ENCODE peak calls at places on chromosomes 7 and 10, in nine cellular contexts. One of them, this sample, is unnamed.

GRCh38 chr10:44233561-44234470 is 151.1 kb downstream of the CXCL12 start:
- DNase-seq in RKO: no peak
- DNase-seq in glutamatergic neuron: peak
- DNase-seq in sciatic nerve: no peak
- DNase-seq in stimulated activated CD8-positive, alpha-beta memory T cell treated with anti-CD3 and anti-CD28 coated beads, Interleukin-4, amount 100 ng/mL, for 4 hours: no peak
- DNase-seq in naive thymus-derived CD8-positive, alpha-beta T cell: no peak
- DNase-seq in HT-29: no peak
- DNase-seq in stimulated activated naive CD4-positive, alpha-beta T cell: no peak
- DNase-seq in germinal center: no peak
- DNase-seq in this sample: no peak

GRCh38 chr10:93440591-93441012 is 41.5 kb downstream of the MYOF start:
- DNase-seq in RKO: no peak
- DNase-seq in glutamatergic neuron: no peak
- DNase-seq in sciatic nerve: no peak
- DNase-seq in stimulated activated CD8-positive, alpha-beta memory T cell treated with anti-CD3 and anti-CD28 coated beads, Interleukin-4, amount 100 ng/mL, for 4 hours: no peak
- DNase-seq in naive thymus-derived CD8-positive, alpha-beta T cell: no peak
- DNase-seq in HT-29: no peak
- DNase-seq in stimulated activated naive CD4-positive, alpha-beta T cell: no peak
- DNase-seq in germinal center: no peak
- DNase-seq in this sample: no peak

GRCh38 chr7:20351901-20352300 is 21.2 kb downstream of the ITGB8 start:
- DNase-seq in RKO: no peak
- DNase-seq in glutamatergic neuron: no peak
- DNase-seq in sciatic nerve: no peak
- DNase-seq in stimulated activated CD8-positive, alpha-beta memory T cell treated with anti-CD3 and anti-CD28 coated beads, Interleukin-4, amount 100 ng/mL, for 4 hours: no peak
- DNase-seq in naive thymus-derived CD8-positive, alpha-beta T cell: no peak
- DNase-seq in HT-29: peak
- DNase-seq in stimulated activated naive CD4-positive, alpha-beta T cell: no peak
- DNase-seq in germinal center: no peak
- DNase-seq in this sample: no peak

GRCh38 chr10:77474386-77474785 is 163.2 kb downstream of the KCNMA1 start:
- DNase-seq in RKO: no peak
- DNase-seq in glutamatergic neuron: no peak
- DNase-seq in sciatic nerve: no peak
- DNase-seq in stimulated activated CD8-positive, alpha-beta memory T cell treated with anti-CD3 and anti-CD28 coated beads, Interleukin-4, amount 100 ng/mL, for 4 hours: no peak
- DNase-seq in naive thymus-derived CD8-positive, alpha-beta T cell: no peak
- DNase-seq in HT-29: no peak
- DNase-seq in stimulated activated naive CD4-positive, alpha-beta T cell: no peak
- DNase-seq in germinal center: no peak
- DNase-seq in this sample: no peak

GRCh38 chr7:91685544-91685943 is 195.0 kb downstream of the MTERF1 start:
- DNase-seq in RKO: peak
- DNase-seq in glutamatergic neuron: no peak
- DNase-seq in sciatic nerve: no peak
- DNase-seq in stimulated activated CD8-positive, alpha-beta memory T cell treated with anti-CD3 and anti-CD28 coated beads, Interleukin-4, amount 100 ng/mL, for 4 hours: no peak
- DNase-seq in naive thymus-derived CD8-positive, alpha-beta T cell: no peak
- DNase-seq in HT-29: no peak
- DNase-seq in stimulated activated naive CD4-positive, alpha-beta T cell: no peak
- DNase-seq in germinal center: no peak
- DNase-seq in this sample: no peak

GRCh38 chr10:79192677-79193003 is 123.9 kb downstream of the ZMIZ1 start:
- DNase-seq in RKO: no peak
- DNase-seq in glutamatergic neuron: no peak
- DNase-seq in sciatic nerve: no peak
- DNase-seq in stimulated activated CD8-positive, alpha-beta memory T cell treated with anti-CD3 and anti-CD28 coated beads, Interleukin-4, amount 100 ng/mL, for 4 hours: no peak
- DNase-seq in naive thymus-derived CD8-positive, alpha-beta T cell: no peak
- DNase-seq in HT-29: no peak
- DNase-seq in stimulated activated naive CD4-positive, alpha-beta T cell: no peak
- DNase-seq in germinal center: no peak
- DNase-seq in this sample: no peak

GRCh38 chr7:157016352-157017041 is 6.0 kb upstream of the MNX1 start:
- DNase-seq in RKO: no peak
- DNase-seq in glutamatergic neuron: no peak
- DNase-seq in sciatic nerve: no peak
- DNase-seq in stimulated activated CD8-positive, alpha-beta memory T cell treated with anti-CD3 and anti-CD28 coated beads, Interleukin-4, amount 100 ng/mL, for 4 hours: no peak
- DNase-seq in naive thymus-derived CD8-positive, alpha-beta T cell: no peak
- DNase-seq in HT-29: no peak
- DNase-seq in stimulated activated naive CD4-positive, alpha-beta T cell: no peak
- DNase-seq in germinal center: no peak
- DNase-seq in this sample: no peak

GRCh38 chr7:47552631-47553030 is 29.3 kb downstream of the TNS3 start:
- DNase-seq in RKO: no peak
- DNase-seq in glutamatergic neuron: no peak
- DNase-seq in sciatic nerve: no peak
- DNase-seq in stimulated activated CD8-positive, alpha-beta memory T cell treated with anti-CD3 and anti-CD28 coated beads, Interleukin-4, amount 100 ng/mL, for 4 hours: no peak
- DNase-seq in naive thymus-derived CD8-positive, alpha-beta T cell: no peak
- DNase-seq in HT-29: no peak
- DNase-seq in stimulated activated naive CD4-positive, alpha-beta T cell: no peak
- DNase-seq in germinal center: no peak
- DNase-seq in this sample: no peak

GRCh38 chr10:61760943-61761824 is 98.5 kb downstream of the CABCOCO1 start:
- DNase-seq in RKO: peak
- DNase-seq in glutamatergic neuron: no peak
- DNase-seq in sciatic nerve: no peak
- DNase-seq in stimulated activated CD8-positive, alpha-beta memory T cell treated with anti-CD3 and anti-CD28 coated beads, Interleukin-4, amount 100 ng/mL, for 4 hours: no peak
- DNase-seq in naive thymus-derived CD8-positive, alpha-beta T cell: no peak
- DNase-seq in HT-29: peak
- DNase-seq in stimulated activated naive CD4-positive, alpha-beta T cell: no peak
- DNase-seq in germinal center: no peak
- DNase-seq in this sample: no peak

GRCh38 chr7:135490783-135491182 is 19.1 kb downstream of the CNOT4 start:
- DNase-seq in RKO: peak
- DNase-seq in glutamatergic neuron: no peak
- DNase-seq in sciatic nerve: no peak
- DNase-seq in stimulated activated CD8-positive, alpha-beta memory T cell treated with anti-CD3 and anti-CD28 coated beads, Interleukin-4, amount 100 ng/mL, for 4 hours: no peak
- DNase-seq in naive thymus-derived CD8-positive, alpha-beta T cell: no peak
- DNase-seq in HT-29: peak
- DNase-seq in stimulated activated naive CD4-positive, alpha-beta T cell: no peak
- DNase-seq in germinal center: no peak
- DNase-seq in this sample: no peak

GRCh38 chr7:93973134-93973533 is 31.0 kb downstream of the BET1 start:
- DNase-seq in RKO: peak
- DNase-seq in glutamatergic neuron: no peak
- DNase-seq in sciatic nerve: no peak
- DNase-seq in stimulated activated CD8-positive, alpha-beta memory T cell treated with anti-CD3 and anti-CD28 coated beads, Interleukin-4, amount 100 ng/mL, for 4 hours: no peak
- DNase-seq in naive thymus-derived CD8-positive, alpha-beta T cell: no peak
- DNase-seq in HT-29: no peak
- DNase-seq in stimulated activated naive CD4-positive, alpha-beta T cell: no peak
- DNase-seq in germinal center: no peak
- DNase-seq in this sample: no peak

GRCh38 chr10:31320179-31320597 is 1.2 kb downstream of the ZEB1 start:
- DNase-seq in RKO: no peak
- DNase-seq in glutamatergic neuron: peak
- DNase-seq in sciatic nerve: peak
- DNase-seq in stimulated activated CD8-positive, alpha-beta memory T cell treated with anti-CD3 and anti-CD28 coated beads, Interleukin-4, amount 100 ng/mL, for 4 hours: no peak
- DNase-seq in naive thymus-derived CD8-positive, alpha-beta T cell: peak
- DNase-seq in HT-29: no peak
- DNase-seq in stimulated activated naive CD4-positive, alpha-beta T cell: peak
- DNase-seq in germinal center: peak
- DNase-seq in this sample: peak

GRCh38 chr10:93796167-93796566 is 38.4 kb downstream of the LGI1 start:
- DNase-seq in RKO: no peak
- DNase-seq in glutamatergic neuron: no peak
- DNase-seq in sciatic nerve: no peak
- DNase-seq in stimulated activated CD8-positive, alpha-beta memory T cell treated with anti-CD3 and anti-CD28 coated beads, Interleukin-4, amount 100 ng/mL, for 4 hours: no peak
- DNase-seq in naive thymus-derived CD8-positive, alpha-beta T cell: no peak
- DNase-seq in HT-29: no peak
- DNase-seq in stimulated activated naive CD4-positive, alpha-beta T cell: no peak
- DNase-seq in germinal center: no peak
- DNase-seq in this sample: no peak

GRCh38 chr10:102231357-102232318 is 5.5 kb downstream of the ELOVL3 start:
- DNase-seq in RKO: no peak
- DNase-seq in glutamatergic neuron: peak
- DNase-seq in sciatic nerve: no peak
- DNase-seq in stimulated activated CD8-positive, alpha-beta memory T cell treated with anti-CD3 and anti-CD28 coated beads, Interleukin-4, amount 100 ng/mL, for 4 hours: no peak
- DNase-seq in naive thymus-derived CD8-positive, alpha-beta T cell: peak
- DNase-seq in HT-29: peak
- DNase-seq in stimulated activated naive CD4-positive, alpha-beta T cell: peak
- DNase-seq in germinal center: peak
- DNase-seq in this sample: peak

GRCh38 chr7:74452748-74453320 is 872 bp upstream of the GTF2IRD1 start:
- DNase-seq in RKO: peak
- DNase-seq in glutamatergic neuron: no peak
- DNase-seq in sciatic nerve: no peak
- DNase-seq in stimulated activated CD8-positive, alpha-beta memory T cell treated with anti-CD3 and anti-CD28 coated beads, Interleukin-4, amount 100 ng/mL, for 4 hours: no peak
- DNase-seq in naive thymus-derived CD8-positive, alpha-beta T cell: no peak
- DNase-seq in HT-29: no peak
- DNase-seq in stimulated activated naive CD4-positive, alpha-beta T cell: no peak
- DNase-seq in germinal center: no peak
- DNase-seq in this sample: no peak

GRCh38 chr7:29975564-29975963 is 14.0 kb downstream of the SCRN1 start:
- DNase-seq in RKO: no peak
- DNase-seq in glutamatergic neuron: no peak
- DNase-seq in sciatic nerve: no peak
- DNase-seq in stimulated activated CD8-positive, alpha-beta memory T cell treated with anti-CD3 and anti-CD28 coated beads, Interleukin-4, amount 100 ng/mL, for 4 hours: no peak
- DNase-seq in naive thymus-derived CD8-positive, alpha-beta T cell: no peak
- DNase-seq in HT-29: no peak
- DNase-seq in stimulated activated naive CD4-positive, alpha-beta T cell: no peak
- DNase-seq in germinal center: no peak
- DNase-seq in this sample: no peak

This sample was measured in GDM1.